ENCODE peak calls at places on chromosomes 5 and 9, in ten cellular contexts. One of them, this sample, is unnamed.

GRCh38 chr5:158992104-158992740 is 107.5 kb downstream of the EBF1 start:
- DNase-seq in RWPE1: no peak
- DNase-seq in heart left ventricle: no peak
- DNase-seq in upper lobe of right lung: no peak
- DNase-seq in cardiac fibroblast: peak
- DNase-seq in HL-60: no peak
- DNase-seq in Calu3: no peak
- DNase-seq in fibroblast of villous mesenchyme: no peak
- DNase-seq in esophagus squamous epithelium: no peak
- DNase-seq in astrocyte of the spinal cord: peak
- DNase-seq in this sample: no peak

GRCh38 chr5:138948391-138949222 is 73.5 kb upstream of the LRRTM2 start:
- DNase-seq in RWPE1: no peak
- DNase-seq in heart left ventricle: no peak
- DNase-seq in upper lobe of right lung: no peak
- DNase-seq in cardiac fibroblast: no peak
- DNase-seq in HL-60: no peak
- DNase-seq in Calu3: no peak
- DNase-seq in fibroblast of villous mesenchyme: no peak
- DNase-seq in esophagus squamous epithelium: no peak
- DNase-seq in astrocyte of the spinal cord: no peak
- DNase-seq in this sample: no peak

GRCh38 chr9:107805198-107805597 is 315.6 kb upstream of the KLF4 start:
- DNase-seq in RWPE1: no peak
- DNase-seq in heart left ventricle: no peak
- DNase-seq in upper lobe of right lung: no peak
- DNase-seq in cardiac fibroblast: peak
- DNase-seq in HL-60: no peak
- DNase-seq in Calu3: no peak
- DNase-seq in fibroblast of villous mesenchyme: no peak
- DNase-seq in esophagus squamous epithelium: no peak
- DNase-seq in astrocyte of the spinal cord: no peak
- DNase-seq in this sample: no peak

GRCh38 chr5:138000102-138000723 is 32.7 kb downstream of the FAM13B start:
- DNase-seq in RWPE1: peak
- DNase-seq in heart left ventricle: no peak
- DNase-seq in upper lobe of right lung: no peak
- DNase-seq in cardiac fibroblast: peak
- DNase-seq in HL-60: no peak
- DNase-seq in Calu3: peak
- DNase-seq in fibroblast of villous mesenchyme: peak
- DNase-seq in esophagus squamous epithelium: no peak
- DNase-seq in astrocyte of the spinal cord: peak
- DNase-seq in this sample: no peak

GRCh38 chr9:121242219-121242954 is 25.6 kb upstream of the GSN start:
- DNase-seq in RWPE1: peak
- DNase-seq in heart left ventricle: no peak
- DNase-seq in upper lobe of right lung: no peak
- DNase-seq in cardiac fibroblast: peak
- DNase-seq in HL-60: no peak
- DNase-seq in Calu3: no peak
- DNase-seq in fibroblast of villous mesenchyme: peak
- DNase-seq in esophagus squamous epithelium: no peak
- DNase-seq in astrocyte of the spinal cord: peak
- DNase-seq in this sample: no peak

GRCh38 chr9:17402309-17402708 is 176.6 kb upstream of the SH3GL2 start:
- DNase-seq in RWPE1: peak
- DNase-seq in heart left ventricle: no peak
- DNase-seq in upper lobe of right lung: no peak
- DNase-seq in cardiac fibroblast: peak
- DNase-seq in HL-60: peak
- DNase-seq in Calu3: no peak
- DNase-seq in fibroblast of villous mesenchyme: peak
- DNase-seq in esophagus squamous epithelium: no peak
- DNase-seq in astrocyte of the spinal cord: peak
- DNase-seq in this sample: no peak

GRCh38 chr5:113050606-113051391 is 74.2 kb downstream of the DCP2 start:
- DNase-seq in RWPE1: peak
- DNase-seq in heart left ventricle: no peak
- DNase-seq in upper lobe of right lung: no peak
- DNase-seq in cardiac fibroblast: peak
- DNase-seq in HL-60: no peak
- DNase-seq in Calu3: no peak
- DNase-seq in fibroblast of villous mesenchyme: peak
- DNase-seq in esophagus squamous epithelium: no peak
- DNase-seq in astrocyte of the spinal cord: peak
- DNase-seq in this sample: no peak

GRCh38 chr5:34674226-34674625 is 18.1 kb downstream of the RAI14 start:
- DNase-seq in RWPE1: peak
- DNase-seq in heart left ventricle: no peak
- DNase-seq in upper lobe of right lung: no peak
- DNase-seq in cardiac fibroblast: peak
- DNase-seq in HL-60: no peak
- DNase-seq in Calu3: no peak
- DNase-seq in fibroblast of villous mesenchyme: peak
- DNase-seq in esophagus squamous epithelium: no peak
- DNase-seq in astrocyte of the spinal cord: peak
- DNase-seq in this sample: no peak

GRCh38 chr5:55480781-55481180 is 54.0 kb downstream of the PLPP1 start:
- DNase-seq in RWPE1: no peak
- DNase-seq in heart left ventricle: no peak
- DNase-seq in upper lobe of right lung: no peak
- DNase-seq in cardiac fibroblast: no peak
- DNase-seq in HL-60: no peak
- DNase-seq in Calu3: no peak
- DNase-seq in fibroblast of villous mesenchyme: no peak
- DNase-seq in esophagus squamous epithelium: no peak
- DNase-seq in astrocyte of the spinal cord: peak
- DNase-seq in this sample: no peak

GRCh38 chr5:36447776-36448175 is 146.1 kb upstream of the RANBP3L start:
- DNase-seq in RWPE1: no peak
- DNase-seq in heart left ventricle: no peak
- DNase-seq in upper lobe of right lung: no peak
- DNase-seq in cardiac fibroblast: no peak
- DNase-seq in HL-60: no peak
- DNase-seq in Calu3: no peak
- DNase-seq in fibroblast of villous mesenchyme: no peak
- DNase-seq in esophagus squamous epithelium: no peak
- DNase-seq in astrocyte of the spinal cord: no peak
- DNase-seq in this sample: no peak

GRCh38 chr5:77898385-77898784 is 122.2 kb upstream of the TBCA start:
- DNase-seq in RWPE1: no peak
- DNase-seq in heart left ventricle: no peak
- DNase-seq in upper lobe of right lung: no peak
- DNase-seq in cardiac fibroblast: no peak
- DNase-seq in HL-60: no peak
- DNase-seq in Calu3: no peak
- DNase-seq in fibroblast of villous mesenchyme: no peak
- DNase-seq in esophagus squamous epithelium: no peak
- DNase-seq in astrocyte of the spinal cord: no peak
- DNase-seq in this sample: no peak

GRCh38 chr5:132059043-132059695 is 1.3 kb upstream of the IL3 start:
- DNase-seq in RWPE1: no peak
- DNase-seq in heart left ventricle: peak
- DNase-seq in upper lobe of right lung: peak
- DNase-seq in cardiac fibroblast: no peak
- DNase-seq in HL-60: no peak
- DNase-seq in Calu3: no peak
- DNase-seq in fibroblast of villous mesenchyme: no peak
- DNase-seq in esophagus squamous epithelium: no peak
- DNase-seq in astrocyte of the spinal cord: no peak
- DNase-seq in this sample: peak

GRCh38 chr5:121872846-121873245 is 21.2 kb downstream of the FTMT start:
- DNase-seq in RWPE1: no peak
- DNase-seq in heart left ventricle: no peak
- DNase-seq in upper lobe of right lung: no peak
- DNase-seq in cardiac fibroblast: no peak
- DNase-seq in HL-60: no peak
- DNase-seq in Calu3: no peak
- DNase-seq in fibroblast of villous mesenchyme: no peak
- DNase-seq in esophagus squamous epithelium: no peak
- DNase-seq in astrocyte of the spinal cord: no peak
- DNase-seq in this sample: no peak

GRCh38 chr9:134637241-134637640 is 4.4 kb upstream of the COL5A1 start:
- DNase-seq in RWPE1: no peak
- DNase-seq in heart left ventricle: no peak
- DNase-seq in upper lobe of right lung: peak
- DNase-seq in cardiac fibroblast: no peak
- DNase-seq in HL-60: no peak
- DNase-seq in Calu3: no peak
- DNase-seq in fibroblast of villous mesenchyme: peak
- DNase-seq in esophagus squamous epithelium: no peak
- DNase-seq in astrocyte of the spinal cord: peak
- DNase-seq in this sample: peak

GRCh38 chr5:94181940-94182339 is 436.5 kb downstream of the KIAA0825 start:
- DNase-seq in RWPE1: no peak
- DNase-seq in heart left ventricle: no peak
- DNase-seq in upper lobe of right lung: no peak
- DNase-seq in cardiac fibroblast: peak
- DNase-seq in HL-60: no peak
- DNase-seq in Calu3: peak
- DNase-seq in fibroblast of villous mesenchyme: no peak
- DNase-seq in esophagus squamous epithelium: no peak
- DNase-seq in astrocyte of the spinal cord: no peak
- DNase-seq in this sample: no peak
- TF ChIP-seq CTCF in RWPE1: no peak
- TF ChIP-seq CTCF in heart left ventricle: no peak
- TF ChIP-seq CTCF in upper lobe of right lung: no peak
- TF ChIP-seq CTCF in cardiac fibroblast: peak
- TF ChIP-seq CTCF in HL-60: no peak
- TF ChIP-seq CTCF in Calu3: no peak
- TF ChIP-seq CTCF in fibroblast of villous mesenchyme: peak
- TF ChIP-seq CTCF in esophagus squamous epithelium: no peak
- TF ChIP-seq CTCF in astrocyte of the spinal cord: no peak
- TF ChIP-seq CTCF in this sample: no peak

DNA sequence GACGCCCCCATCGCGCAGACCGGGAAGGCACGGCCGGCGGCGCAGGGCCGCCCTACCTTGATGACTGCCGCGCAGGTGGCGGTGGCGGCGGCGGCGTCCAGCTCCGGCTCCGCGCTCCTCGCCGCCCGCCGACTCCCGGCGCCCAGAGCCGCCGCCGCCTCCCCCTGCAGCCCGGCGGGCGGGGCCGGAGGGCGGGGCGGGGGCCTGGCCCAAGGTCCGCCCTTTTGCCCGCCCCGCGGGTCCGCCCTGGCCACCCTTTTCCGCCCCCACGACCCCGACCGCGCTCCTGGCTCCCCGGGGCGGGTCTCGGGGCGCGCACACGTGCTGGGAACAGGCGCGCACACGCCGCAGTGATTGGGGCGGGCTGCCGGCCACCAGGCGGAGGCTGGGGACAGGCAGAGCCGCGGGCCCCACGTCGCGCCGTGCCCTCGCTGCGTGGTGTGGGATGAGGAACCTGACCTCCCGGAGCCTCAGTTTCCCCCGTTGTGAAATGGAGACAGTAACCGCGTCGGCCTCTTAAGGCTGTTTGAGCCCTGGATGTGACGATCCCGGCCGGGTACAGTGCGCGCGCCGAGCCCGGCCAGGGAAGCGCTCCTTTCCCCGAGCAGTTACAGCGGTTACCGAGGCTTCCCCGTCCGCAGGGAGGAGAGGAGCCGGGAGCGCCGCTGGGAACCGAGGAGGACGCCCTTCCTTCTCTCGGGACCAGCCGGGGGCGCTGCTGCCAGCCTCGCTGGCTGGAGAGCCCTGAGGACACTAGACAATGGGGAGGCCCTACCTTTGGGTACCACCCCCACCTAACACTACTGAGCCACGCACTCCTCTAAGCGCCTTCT is at the start of gene CORO2A:
- DNase-seq in RWPE1: peak
- DNase-seq in heart left ventricle: peak
- DNase-seq in upper lobe of right lung: peak
- DNase-seq in cardiac fibroblast: peak
- DNase-seq in HL-60: peak
- DNase-seq in Calu3: peak
- DNase-seq in fibroblast of villous mesenchyme: peak
- DNase-seq in esophagus squamous epithelium: no peak
- DNase-seq in astrocyte of the spinal cord: peak
- DNase-seq in this sample: peak
- TF ChIP-seq CTCF in RWPE1: peak
- TF ChIP-seq CTCF in heart left ventricle: no peak
- TF ChIP-seq CTCF in upper lobe of right lung: peak
- TF ChIP-seq CTCF in cardiac fibroblast: peak
- TF ChIP-seq CTCF in HL-60: peak
- TF ChIP-seq CTCF in Calu3: peak
- TF ChIP-seq CTCF in fibroblast of villous mesenchyme: peak
- TF ChIP-seq CTCF in esophagus squamous epithelium: no peak
- TF ChIP-seq CTCF in astrocyte of the spinal cord: peak
- TF ChIP-seq CTCF in this sample: peak

DNA sequence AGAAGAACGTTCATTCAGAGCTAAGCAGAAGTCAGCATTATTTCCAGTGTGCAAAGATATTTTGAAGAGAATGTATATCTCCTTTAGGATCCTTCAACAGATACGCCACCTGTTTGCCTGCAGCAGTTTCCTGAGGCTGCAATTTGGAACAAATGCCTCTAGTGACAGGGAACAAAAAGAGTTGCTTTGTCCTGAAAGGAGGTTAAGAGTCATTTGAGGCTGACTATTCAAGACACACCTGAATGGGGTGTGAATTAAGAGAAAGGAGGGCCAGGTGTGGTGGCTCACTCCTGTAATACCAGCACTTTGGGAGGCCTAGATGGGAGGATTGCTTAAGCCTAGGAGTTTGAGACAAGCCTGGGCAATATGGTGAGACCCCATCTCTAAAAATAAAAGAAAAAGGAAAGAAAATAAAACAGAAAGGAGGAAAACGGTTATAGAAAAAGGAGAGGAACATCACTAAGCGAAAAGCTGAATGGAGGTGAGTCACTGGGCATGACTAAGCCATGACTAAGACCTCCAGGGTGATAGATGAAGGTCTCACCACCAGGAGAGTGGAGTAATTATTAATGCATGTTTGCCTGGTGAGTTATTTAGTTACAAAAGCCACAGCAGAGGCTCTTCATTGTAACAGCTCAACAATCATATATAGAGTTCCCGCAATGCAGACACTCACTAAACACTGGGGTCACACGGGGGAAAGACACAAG is 255.2 kb upstream of the TNC start:
- DNase-seq in RWPE1: peak
- DNase-seq in heart left ventricle: no peak
- DNase-seq in upper lobe of right lung: no peak
- DNase-seq in cardiac fibroblast: peak
- DNase-seq in HL-60: no peak
- DNase-seq in Calu3: peak
- DNase-seq in fibroblast of villous mesenchyme: peak
- DNase-seq in esophagus squamous epithelium: no peak
- DNase-seq in astrocyte of the spinal cord: peak
- DNase-seq in this sample: no peak
- TF ChIP-seq CTCF in RWPE1: no peak
- TF ChIP-seq CTCF in heart left ventricle: no peak
- TF ChIP-seq CTCF in upper lobe of right lung: no peak
- TF ChIP-seq CTCF in cardiac fibroblast: no peak
- TF ChIP-seq CTCF in HL-60: no peak
- TF ChIP-seq CTCF in Calu3: no peak
- TF ChIP-seq CTCF in fibroblast of villous mesenchyme: peak
- TF ChIP-seq CTCF in esophagus squamous epithelium: no peak
- TF ChIP-seq CTCF in astrocyte of the spinal cord: no peak
- TF ChIP-seq CTCF in this sample: no peak

GRCh38 chr9:97781902-97782301 is 71.1 kb upstream of the FOXE1 start:
- DNase-seq in RWPE1: no peak
- DNase-seq in heart left ventricle: no peak
- DNase-seq in upper lobe of right lung: no peak
- DNase-seq in cardiac fibroblast: no peak
- DNase-seq in HL-60: no peak
- DNase-seq in Calu3: no peak
- DNase-seq in fibroblast of villous mesenchyme: no peak
- DNase-seq in esophagus squamous epithelium: no peak
- DNase-seq in astrocyte of the spinal cord: no peak
- DNase-seq in this sample: no peak
- TF ChIP-seq CTCF in RWPE1: no peak
- TF ChIP-seq CTCF in heart left ventricle: no peak
- TF ChIP-seq CTCF in upper lobe of right lung: no peak
- TF ChIP-seq CTCF in cardiac fibroblast: no peak
- TF ChIP-seq CTCF in HL-60: no peak
- TF ChIP-seq CTCF in Calu3: no peak
- TF ChIP-seq CTCF in fibroblast of villous mesenchyme: no peak
- TF ChIP-seq CTCF in esophagus squamous epithelium: no peak
- TF ChIP-seq CTCF in astrocyte of the spinal cord: no peak
- TF ChIP-seq CTCF in this sample: no peak

This sample was measured in glutamatergic neuron.